ENCODE peak calls at places on chromosome 11, in seven cellular contexts. P, J, U, W, R, C and D are unnamed samples.

GRCh38 chr11:66020212-66020611 is 6.1 kb downstream of the CATSPER1 start:
- DNase-seq in P (no peak), J (no peak), U (no peak), W (no peak), R (no peak), C (no peak), D (no peak)

GRCh38 chr11:72985645-72986044 is 156.5 kb downstream of the FCHSD2 start:
- DNase-seq in P (peak; percentile 11), J (no peak), U (no peak), W (no peak), R (no peak), C (no peak), D (no peak)

GRCh38 chr11:64713031-64713780 is 9.8 kb downstream of the NRXN2 start:
- DNase-seq in P (peak; percentile 37), J (no peak), U (peak; percentile 36), W (no peak), R (no peak), C (no peak), D (no peak)

GRCh38 chr11:105156720-105157119 is 17.2 kb upstream of the CARD18 start:
- DNase-seq in P (no peak), J (no peak), U (no peak), W (no peak), R (no peak), C (no peak), D (no peak)

GRCh38 chr11:75275581-75275980 is 35.0 kb downstream of the TPBGL start:
- DNase-seq in P (peak; percentile 13), J (no peak), U (no peak), W (no peak), R (no peak), C (peak; percentile 50), D (peak; percentile 18)

GRCh38 chr11:32433249-32434115 is 1.9 kb downstream of the WT1 start:
- DNase-seq in P (no peak), J (no peak), U (no peak), W (no peak), R (no peak), C (no peak), D (no peak)

GRCh38 chr11:131295986-131296385 is 74.4 kb upstream of the NTM start:
- DNase-seq in P (no peak), J (no peak), U (no peak), W (no peak), R (no peak), C (no peak), D (no peak)

GRCh38 chr11:109275931-109276330 is 146.1 kb upstream of the C11orf87 start:
- DNase-seq in P (no peak), J (no peak), U (no peak), W (no peak), R (no peak), C (no peak), D (no peak)

GRCh38 chr11:68077617-68078592 is 39.1 kb downstream of the TCIRG1 start:
- DNase-seq in P (peak; percentile 18), J (no peak), U (no peak), W (no peak), R (no peak), C (no peak), D (no peak)

GRCh38 chr11:114246321-114247069 is 49.7 kb upstream of the NNMT start:
- DNase-seq in P (no peak), J (no peak), U (no peak), W (no peak), R (no peak), C (no peak), D (no peak)

GRCh38 chr11:34356918-34357645 is 728 bp downstream of the ABTB2 start:
- DNase-seq in P (peak; percentile 51), J (peak; percentile 44), U (peak; percentile 34), W (peak; percentile 26), R (no peak), C (peak; percentile 61), D (peak; percentile 80)

GRCh38 chr11:17921620-17922473 is 91.0 kb downstream of the SERGEF start:
- DNase-seq in P (peak; percentile 36), J (peak; percentile 15), U (no peak), W (peak; percentile 30), R (no peak), C (no peak), D (no peak)

GRCh38 chr11:15716550-15716949 is 601.8 kb downstream of the INSC start:
- DNase-seq in P (peak; percentile 89), J (peak; percentile 46), U (peak; percentile 13), W (no peak), R (no peak), C (no peak), D (no peak)

GRCh38 chr11:107651672-107652071 is 60.2 kb downstream of the SLN start:
- DNase-seq in P (no peak), J (no peak), U (peak; percentile 5), W (no peak), R (peak; percentile 3), C (no peak), D (no peak)

DNA sequence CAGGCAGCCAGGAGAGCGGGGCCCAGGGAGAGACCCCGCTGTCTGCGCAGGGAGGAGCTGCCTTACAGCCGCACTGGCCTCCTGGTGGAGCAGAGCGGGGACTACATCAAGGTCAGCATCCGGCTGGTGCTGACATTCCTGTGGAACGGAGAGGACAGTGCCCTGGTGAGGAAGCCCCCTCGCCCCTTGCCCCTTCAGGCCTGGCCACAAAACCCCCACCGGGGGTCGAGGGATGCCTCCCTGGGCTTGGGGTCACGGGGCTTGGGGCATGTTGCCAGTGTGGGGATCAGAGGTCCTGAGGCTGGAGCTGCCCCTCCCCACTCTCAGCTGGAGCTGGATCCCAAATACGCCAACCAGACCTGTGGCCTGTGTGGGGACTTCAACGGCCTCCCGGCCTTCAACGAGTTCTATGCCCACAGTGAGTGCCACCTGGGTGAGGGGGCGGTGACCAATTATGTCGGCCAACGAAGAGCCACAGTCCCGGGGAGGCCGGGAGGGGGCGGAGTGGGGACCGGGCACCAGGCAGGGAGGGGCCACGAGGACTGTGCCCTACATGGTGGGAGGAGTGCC is 4.2 kb downstream of the MUC5B start:
- DNase-seq in P (peak; percentile 4), J (no peak), U (no peak), W (no peak), R (peak; percentile 81), C (peak; percentile 30), D (no peak)
- TF ChIP-seq CTCF in P (peak; percentile 26), J (peak; percentile 69), U (no peak), W (no peak), R (no peak), C (no peak), D (no peak)

GRCh38 chr11:84249344-84250135 is 963.4 kb upstream of the CCDC90B start:
- DNase-seq in P (no peak), J (no peak), U (no peak), W (no peak), R (no peak), C (no peak), D (no peak)
- H3K27ac ChIP-seq in P (no peak overlapping the region), J (no peak overlapping the region), U (no peak overlapping the region), W (no peak overlapping the region), R (no peak overlapping the region), C (no peak overlapping the region), D (peak overlapping the region; percentile 57)

GRCh38 chr11:120119121-120119520 is 18.8 kb downstream of the TRIM29 start:
- DNase-seq in P (no peak), J (no peak), U (no peak), W (no peak), R (no peak), C (no peak), D (no peak)

GRCh38 chr11:120120805-120121335 is 17.0 kb downstream of the TRIM29 start:
- DNase-seq in P (no peak), J (no peak), U (no peak), W (no peak), R (no peak), C (no peak), D (no peak)

GRCh38 chr11:120122921-120123683 is 14.8 kb downstream of the TRIM29 start:
- DNase-seq in P (no peak), J (no peak), U (no peak), W (no peak), R (no peak), C (no peak), D (no peak)

GRCh38 chr11:120121914-120122473 is 15.9 kb downstream of the TRIM29 start:
- DNase-seq in P (no peak), J (no peak), U (peak; percentile 75), W (peak; percentile 17), R (no peak), C (no peak), D (no peak)

GRCh38 chr11:120121336-120121735 is 16.6 kb downstream of the TRIM29 start:
- DNase-seq in P (no peak), J (no peak), U (peak; percentile 48), W (no peak), R (no peak), C (no peak), D (no peak)
- TF ChIP-seq CTCF in P (no peak), J (no peak), U (no peak), W (no peak), R (no peak), C (no peak), D (no peak)

DNA sequence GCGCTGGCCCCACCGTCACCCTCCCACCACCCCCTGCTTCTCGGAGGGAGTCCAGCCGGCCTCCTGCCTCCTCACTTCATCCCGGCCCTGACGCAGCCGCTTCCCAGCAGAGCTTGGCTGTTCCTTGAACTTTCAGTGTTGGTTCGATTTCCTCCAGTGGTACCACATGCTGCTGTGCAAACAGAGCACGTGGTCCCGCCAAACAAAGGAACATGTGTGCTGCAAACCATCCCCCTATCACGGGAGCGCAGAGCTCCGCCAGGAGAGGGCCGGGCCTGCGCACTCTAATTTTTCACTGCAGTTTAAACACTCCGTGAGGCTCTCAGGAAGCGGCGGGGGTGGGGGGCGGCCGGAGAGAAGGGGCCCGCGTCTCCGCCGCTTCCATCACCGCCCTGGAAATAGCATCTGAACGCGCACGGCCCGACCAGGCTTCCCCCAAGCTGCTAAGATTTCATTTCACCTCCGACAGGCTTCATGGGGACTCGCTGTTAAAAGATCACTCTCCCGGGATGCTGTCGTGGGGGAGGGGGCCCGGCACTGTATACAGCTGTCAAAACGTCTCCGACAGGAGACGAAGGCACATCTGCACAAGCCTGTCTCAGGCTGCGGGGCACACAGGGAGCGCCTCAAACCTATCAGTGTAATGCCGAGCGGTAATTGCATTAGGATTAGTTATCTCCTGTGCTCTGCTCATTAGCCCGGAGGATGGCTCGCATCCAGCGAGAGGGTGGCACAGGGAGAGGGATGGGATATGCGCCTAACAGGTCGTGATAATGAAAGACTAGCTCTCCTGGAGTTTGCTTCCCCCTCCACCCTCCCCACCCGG is 269.9 kb upstream of the SORL1-AS1 start:
- DNase-seq in P (peak; percentile 89), J (peak; percentile 84), U (peak; percentile 5), W (peak; percentile 83), R (no peak), C (peak; percentile 39), D (peak; percentile 77)
- H3K27ac ChIP-seq in P (peak overlapping the region; percentile 61), J (peak overlapping the region; percentile 28), U (no peak overlapping the region), W (peak overlapping the region; percentile 79), R (no peak overlapping the region), C (peak overlapping the region; percentile 23), D (peak overlapping the region; percentile 85)

GRCh38 chr11:57667715-57668466 is at the start of gene ZDHHC5:
- DNase-seq in P (peak; percentile 100), J (peak; percentile 99), U (peak; percentile 99), W (peak; percentile 97), R (peak; percentile 99), C (peak; percentile 99), D (peak; percentile 100)
- TF ChIP-seq CTCF in P (peak; percentile 57), J (peak; percentile 33), U (peak; percentile 60), W (peak; percentile 64), R (no peak), C (peak; percentile 48), D (peak; percentile 33)